ENCODE peak calls at places on chromosomes 4 and X, in nine cellular contexts. V, H, E, W, Y, X, F, T and Q are unnamed samples.

GRCh38 chrX:21658152-21658737 is at the start of gene KLHL34:
- DNase-seq in X (peak; percentile 64), F (peak; percentile 5), T (peak; percentile 80), W (no peak), V (no peak), E (no peak), Y (no peak), H (no peak), Q (no peak)

GRCh38 chr4:56630876-56631666 is 50.0 kb downstream of the HOPX start:
- DNase-seq in T (no peak), E (no peak), V (no peak), Y (no peak), F (peak; percentile 57), W (peak; percentile 25), X (no peak), H (no peak), Q (no peak)

GRCh38 chrX:129747533-129747932 is 8.8 kb downstream of the XPNPEP2 start:
- DNase-seq in F (no peak), V (no peak), H (no peak), T (no peak), W (no peak), X (no peak), E (no peak), Y (no peak), Q (no peak)

GRCh38 chr4:86845593-86845992 is 3.6 kb downstream of the SLC10A6 start:
- DNase-seq in H (no peak), X (no peak), E (no peak), V (peak; percentile 69), T (no peak), Y (no peak), W (no peak), F (no peak), Q (no peak)

GRCh38 chrX:124190440-124190839 is 142.0 kb upstream of the TEX13D start:
- DNase-seq in W (no peak), E (no peak), Y (no peak), V (no peak), F (no peak), X (no peak), H (no peak), T (no peak), Q (no peak)

GRCh38 chr4:3384391-3384770 is 57.4 kb upstream of the HGFAC start:
- DNase-seq in T (no peak), X (no peak), V (no peak), Y (no peak), F (no peak), E (no peak), H (no peak), W (no peak), Q (no peak)

GRCh38 chr4:139530833-139531427 is 25.1 kb downstream of the SETD7 start:
- DNase-seq in F (peak; percentile 30), H (peak; percentile 38), W (peak; percentile 34), V (peak; percentile 76), E (no peak), Y (no peak), T (no peak), X (no peak), Q (peak; percentile 20)

GRCh38 chr4:143025111-143025704 is 159.5 kb upstream of the USP38 start:
- DNase-seq in V (no peak), E (no peak), T (no peak), H (no peak), Y (no peak), F (peak; percentile 69), W (peak; percentile 54), X (no peak), Q (no peak)

GRCh38 chrX:13471269-13471668 is 98.1 kb upstream of the EGFL6 start:
- DNase-seq in E (no peak), W (no peak), X (no peak), T (no peak), H (no peak), Y (no peak), F (no peak), V (no peak), Q (no peak)

GRCh38 chr4:152369203-152369902 is 166.5 kb downstream of the FBXW7 start:
- DNase-seq in H (no peak), E (no peak), V (no peak), T (no peak), X (no peak), Y (no peak), F (no peak), W (no peak), Q (no peak)

GRCh38 chr4:15737255-15737654 is 34.4 kb downstream of the BST1 start:
- DNase-seq in T (no peak), X (no peak), Y (no peak), W (no peak), V (no peak), F (no peak), H (no peak), E (no peak), Q (no peak)

GRCh38 chrX:9745417-9746115 is 20.1 kb downstream of the GPR143 start:
- DNase-seq in V (peak; percentile 94), T (no peak), F (peak; percentile 6), X (no peak), E (no peak), H (no peak), Y (no peak), W (peak; percentile 23), Q (no peak)

GRCh38 chrX:45006002-45006800 is 133.2 kb downstream of the KDM6A start:
- DNase-seq in V (no peak), E (no peak), Y (no peak), H (no peak), X (no peak), W (no peak), F (peak; percentile 11), T (no peak), Q (no peak)

GRCh38 chr4:148089624-148090023 is 352.6 kb downstream of the NR3C2 start:
- DNase-seq in E (no peak), F (no peak), Y (no peak), V (no peak), W (no peak), T (no peak), X (no peak), H (no peak), Q (no peak)

GRCh38 chr4:185805262-185805802 is 6.7 kb downstream of the SORBS2 start:
- DNase-seq in V (no peak), Y (no peak), E (no peak), X (no peak), F (no peak), T (no peak), W (no peak), H (no peak), Q (no peak)

GRCh38 chrX:139930923-139931645 is 1.8 kb downstream of the ATP11C start:
- DNase-seq in W (no peak), H (no peak), X (peak; percentile 27), E (no peak), V (peak; percentile 44), T (peak; percentile 64), F (peak; percentile 36), Y (no peak), Q (no peak)

GRCh38 chrX:21996872-21997271 is 35.3 kb upstream of the PHEX start:
- DNase-seq in V (peak; percentile 27), T (no peak), H (no peak), W (peak; percentile 29), X (no peak), E (no peak), Y (no peak), F (peak; percentile 52), Q (no peak)

GRCh38 chr4:147596377-147596776 is 20.8 kb upstream of the TMEM184C start:
- DNase-seq in W (no peak), T (no peak), F (peak; percentile 28), Y (no peak), V (peak; percentile 39), H (no peak), X (no peak), E (no peak), Q (no peak)

GRCh38 chrX:57172544-57172943 is 35.3 kb upstream of the SPIN2A start:
- DNase-seq in F (peak; percentile 57), X (peak; percentile 48), Y (no peak), V (no peak), W (no peak), T (no peak), E (no peak), H (no peak), Q (no peak)

GRCh38 chrX:99394450-99394849 is 1015.6 kb downstream of the PCDH19 start:
- DNase-seq in H (no peak), Y (no peak), E (no peak), V (no peak), T (no peak), F (no peak), W (no peak), X (no peak), Q (no peak)

GRCh38 chr4:169252339-169253086 is 18.2 kb downstream of the SH3RF1 start:
- DNase-seq in E (no peak), X (no peak), F (no peak), W (no peak), T (no peak), Y (no peak), H (no peak), V (peak; percentile 70), Q (no peak)

GRCh38 chrX:3286196-3286920 is 60.1 kb downstream of the MXRA5 start:
- DNase-seq in T (no peak), F (peak; percentile 84), H (no peak), W (peak; percentile 72), X (no peak), E (no peak), Y (no peak), V (no peak), Q (no peak)

GRCh38 chrX:56762220-56762619 is 33.2 kb downstream of the NBDY start:
- DNase-seq in F (no peak), H (no peak), X (no peak), W (no peak), E (no peak), Y (no peak), V (no peak), T (no peak), Q (no peak)